ENCODE peak calls at places on chromosomes 5 and 9, in eight cellular contexts. Y is K562, X is PC-3, C is Karpas-422, G is GM23248, D is mesendoderm, T is neural progenitor cell, U is IMR-90. N is an unnamed sample.

GRCh38 chr9:33263936-33264472 is 504 bp downstream of the BAG1 start:
- DNase-seq in T (no peak), X (no peak), G (peak), C (peak), Y (no peak), U (no peak), D (no peak), N (peak)

GRCh38 chr5:141040093-141040762 is 10.9 kb upstream of the PCDHB1 start:
- DNase-seq in G (peak), Y (no peak), C (no peak), D (peak), T (peak), X (peak), U (no peak), N (no peak)

GRCh38 chr9:128091144-128091543 is 23.1 kb downstream of the SLC25A25 start:
- DNase-seq in G (peak), D (peak), U (peak), C (no peak), X (no peak), Y (peak), T (no peak), N (no peak)

GRCh38 chr5:174337276-174338203 is 292.0 kb downstream of the NSG2 start:
- DNase-seq in D (peak), X (no peak), T (peak), G (no peak), U (no peak), C (no peak), Y (no peak), N (no peak)

GRCh38 chr5:91092859-91093843 is 290.0 kb downstream of the ARRDC3 start:
- DNase-seq in X (no peak), T (no peak), D (no peak), G (no peak), Y (no peak), U (no peak), C (no peak), N (no peak)

GRCh38 chr9:93580654-93581380 is 4.4 kb downstream of the PHF2 start:
- DNase-seq in Y (no peak), C (no peak), T (no peak), G (no peak), U (no peak), X (no peak), D (no peak), N (no peak)

GRCh38 chr9:98429613-98430012 is 174.2 kb upstream of the TBC1D2 start:
- DNase-seq in D (peak), C (no peak), X (no peak), G (peak), U (peak), Y (peak), T (no peak), N (no peak)

GRCh38 chr5:128774605-128775004 is 190.7 kb upstream of the SLC27A6 start:
- DNase-seq in D (no peak), G (no peak), T (no peak), Y (no peak), U (peak), X (no peak), C (no peak), N (no peak)

GRCh38 chr9:125910286-125910685 is 163.1 kb downstream of the PBX3 start:
- DNase-seq in D (no peak), C (no peak), T (no peak), G (no peak), Y (no peak), X (no peak), U (no peak), N (no peak)

GRCh38 chr5:848671-849111 is 2.1 kb downstream of the ZDHHC11 start:
- DNase-seq in U (no peak), C (no peak), T (no peak), G (no peak), X (no peak), D (no peak), Y (no peak), N (no peak)

GRCh38 chr9:126854734-126855133 is 5.7 kb upstream of the ZBTB34 start:
- DNase-seq in D (no peak), C (no peak), T (no peak), G (no peak), X (no peak), U (no peak), Y (peak), N (no peak)

GRCh38 chr5:179620293-179620692 is 3.2 kb downstream of the HNRNPH1 start:
- DNase-seq in G (peak), T (no peak), Y (no peak), D (no peak), U (no peak), X (no peak), C (peak), N (no peak)

GRCh38 chr9:120386390-120387131 is 193.4 kb downstream of the CDK5RAP2 start:
- DNase-seq in X (no peak), C (no peak), G (no peak), U (no peak), T (no peak), D (no peak), Y (no peak), N (peak)

GRCh38 chr5:88829773-88830172 is 53.2 kb downstream of the MEF2C start:
- DNase-seq in D (no peak), X (no peak), Y (no peak), C (peak), U (no peak), T (no peak), G (peak), N (no peak)

GRCh38 chr5:88826959-88827585 is 55.9 kb downstream of the MEF2C start:
- DNase-seq in G (peak), C (peak), U (peak), D (peak), X (peak), Y (peak), T (no peak), N (peak)

GRCh38 chr5:88827997-88828396 is 55.0 kb downstream of the MEF2C start:
- DNase-seq in D (no peak), U (peak), Y (no peak), X (peak), C (peak), G (peak), T (no peak), N (no peak)

GRCh38 chr5:88830567-88830966 is 52.4 kb downstream of the MEF2C start:
- DNase-seq in Y (no peak), X (no peak), T (no peak), C (peak), D (no peak), G (no peak), U (no peak), N (no peak)

DNA sequence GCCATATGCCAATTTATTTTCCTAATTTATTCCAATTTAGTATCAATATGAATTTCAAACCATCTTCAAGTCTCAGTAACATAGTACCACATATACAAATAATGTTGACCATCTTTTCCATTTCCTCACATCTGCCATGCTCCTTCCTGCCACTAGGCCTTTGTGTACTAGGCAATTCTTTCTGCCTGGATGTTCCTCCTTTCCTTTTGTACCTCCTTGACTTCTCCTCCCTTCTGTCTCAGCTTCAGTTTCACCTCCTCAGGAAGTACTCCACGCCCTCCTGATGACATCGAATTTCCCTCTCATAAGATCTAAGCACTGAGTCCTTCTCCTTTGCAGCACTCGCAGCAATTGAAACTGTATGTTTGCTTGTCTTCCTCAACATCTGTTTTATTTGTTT is 53.9 kb downstream of the MEF2C start:
- DNase-seq in Y (peak), X (peak), G (peak), C (peak), U (no peak), T (no peak), D (peak), N (no peak)
- H3K9ac ChIP-seq in Y (no peak), X (no peak), G (peak), C (peak), U (no peak), T (no peak), D (no peak), N (no peak)

GRCh38 chr9:78826521-78826920 is 529.6 kb downstream of the PSAT1 start:
- DNase-seq in Y (no peak), T (no peak), X (no peak), D (no peak), U (no peak), G (no peak), C (no peak), N (no peak)

DNA sequence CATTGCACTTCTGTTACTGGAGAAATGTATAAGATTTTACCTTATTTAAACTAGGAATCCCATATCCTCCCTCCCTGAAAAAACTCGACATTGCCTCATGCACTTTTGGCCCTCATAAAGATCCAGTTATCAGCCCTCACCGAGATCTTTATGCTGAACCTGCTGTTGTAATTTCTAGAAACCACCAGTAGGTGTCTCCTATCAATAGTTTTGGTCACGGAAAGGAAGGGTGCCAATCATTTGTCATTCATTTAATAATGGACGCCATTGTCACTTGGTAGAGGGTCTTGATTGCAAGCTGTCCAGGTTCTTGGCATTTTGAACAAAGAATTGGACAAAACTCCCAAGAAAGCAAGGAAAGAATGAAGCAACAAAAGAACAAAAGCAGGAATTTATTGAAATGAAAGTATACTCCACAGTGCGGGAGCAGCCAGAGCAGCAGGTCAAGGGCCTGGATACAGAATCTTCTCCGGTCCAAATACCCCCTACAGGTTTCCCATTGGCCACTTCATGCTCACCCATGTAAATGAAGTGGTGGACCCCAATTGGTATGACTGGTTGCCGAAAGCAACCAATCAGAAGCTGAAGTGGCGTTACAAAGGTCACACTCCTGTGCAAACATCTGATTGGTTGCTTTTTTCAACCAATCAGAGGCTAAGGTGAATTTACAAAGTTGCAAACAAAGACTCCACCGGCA is 524.3 kb downstream of the PSAT1 start:
- DNase-seq in T (peak), G (peak), Y (peak), X (peak), U (peak), C (peak), D (peak), N (no peak)
- H3K4me3 ChIP-seq in T (no peak), G (peak), Y (no peak), X (no peak), U (peak), C (no peak), D (no peak), N (peak)

GRCh38 chr5:43193952-43194321 is 1.9 kb downstream of the NIM1K start:
- DNase-seq in G (peak), D (peak), T (peak), U (no peak), X (no peak), C (no peak), Y (no peak), N (no peak)

GRCh38 chr5:43191740-43192557 is at the start of gene NIM1K:
- DNase-seq in U (peak), G (peak), X (peak), T (peak), C (peak), D (peak), Y (no peak), N (peak)

GRCh38 chr5:43190755-43191603 is 1.0 kb upstream of the NIM1K start:
- DNase-seq in D (peak), C (peak), G (peak), T (peak), X (peak), Y (no peak), U (peak), N (no peak)

GRCh38 chr5:43193171-43193951 is 1.3 kb downstream of the NIM1K start:
- DNase-seq in D (peak), U (peak), X (peak), C (peak), G (peak), Y (peak), T (peak), N (no peak)

GRCh38 chr5:43192558-43193170 is 639 bp downstream of the NIM1K start:
- DNase-seq in T (peak), C (no peak), Y (no peak), X (peak), U (peak), D (peak), G (peak), N (no peak)
- H3K9ac ChIP-seq in T (no peak), C (peak), Y (no peak), X (peak), U (peak), D (no peak), G (peak), N (peak)

GRCh38 chr5:51376504-51376903 is 6.7 kb upstream of the ISL1 start:
- DNase-seq in Y (no peak), G (no peak), C (no peak), X (no peak), T (peak), U (no peak), D (no peak), N (no peak)
- H3K4me3 ChIP-seq in Y (no peak), G (no peak), C (no peak), X (no peak), T (no peak), U (no peak), D (no peak), N (no peak)

DNA sequence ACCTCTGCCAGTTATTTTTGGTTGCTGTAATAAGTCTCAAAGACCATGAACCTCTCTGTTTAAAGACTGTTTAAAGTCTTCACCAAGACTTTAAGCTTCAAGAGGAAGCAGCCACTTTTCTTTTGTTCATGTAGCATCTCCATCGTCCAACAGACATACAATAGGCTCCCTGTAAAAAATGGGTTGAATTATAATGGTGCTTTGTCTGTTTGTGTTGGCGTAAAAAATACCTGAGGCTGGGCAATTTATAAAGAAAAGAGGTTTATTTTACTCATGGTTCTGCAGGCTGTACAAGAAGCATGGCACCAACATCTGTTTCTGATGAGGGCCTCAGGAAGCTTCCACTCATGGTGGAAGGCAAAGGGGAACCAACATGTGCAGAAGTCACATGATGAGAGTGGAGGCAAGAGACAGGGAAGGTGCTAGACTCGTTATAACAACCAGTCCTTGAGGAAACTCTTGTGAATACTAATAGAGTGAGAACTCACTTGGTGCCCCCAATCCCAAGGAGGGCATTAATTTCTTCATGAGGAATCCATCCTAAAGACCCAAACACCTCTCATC is 126.3 kb upstream of the RPS23 start:
- DNase-seq in C (no peak), T (no peak), G (no peak), X (no peak), D (no peak), U (no peak), Y (no peak), N (no peak)
- H3K9ac ChIP-seq in C (no peak), T (no peak), G (no peak), X (peak), D (no peak), U (no peak), Y (no peak), N (no peak)

N was measured in colonic mucosa.